ENCODE peak calls at places on chromosomes 1 and 21, in five cellular contexts. D is CD4-positive, alpha-beta T cell; P is right cardiac atrium; C is hepatocyte; Z is spleen. X is an unnamed sample.

GRCh38 chr1:221478050-221478949 is 263.6 kb downstream of the DUSP10 start:
- DNase-seq in P (peak), Z (no peak), C (peak), D (peak), X (peak)

GRCh38 chr1:87449348-87449963 is 120.8 kb downstream of the LMO4 start:
- DNase-seq in Z (no peak), C (peak), D (no peak), P (peak), X (no peak)

GRCh38 chr1:2095981-2096736 is 45.9 kb downstream of the PRKCZ start:
- DNase-seq in P (no peak), Z (no peak), C (no peak), D (no peak), X (no peak)

GRCh38 chr1:214425723-214426419 is 125.5 kb downstream of the PTPN14 start:
- DNase-seq in Z (no peak), P (no peak), C (no peak), D (no peak), X (no peak)

GRCh38 chr1:241323510-241323909 is 33.5 kb downstream of the RGS7 start:
- DNase-seq in C (peak), P (peak), Z (no peak), D (no peak), X (peak)

GRCh38 chr1:238252033-238252802 is 361.5 kb upstream of the ZP4 start:
- DNase-seq in D (no peak), C (peak), Z (no peak), P (peak), X (peak)

GRCh38 chr1:147641695-147642592 is 28.4 kb downstream of the ACP6 start:
- DNase-seq in C (peak), P (no peak), Z (no peak), D (no peak), X (peak)

GRCh38 chr1:178768423-178768822 is 43.4 kb downstream of the RALGPS2 start:
- DNase-seq in C (no peak), Z (no peak), P (no peak), D (no peak), X (peak)

GRCh38 chr1:23627065-23627464 is 64.5 kb upstream of the RPL11 start:
- DNase-seq in D (no peak), P (no peak), C (no peak), Z (no peak), X (no peak)

GRCh38 chr1:229070168-229070567 is 200.7 kb upstream of the RAB4A start:
- DNase-seq in Z (peak), D (no peak), C (peak), P (peak), X (no peak)

GRCh38 chr1:2962061-2962460 is 59.2 kb upstream of the ACTRT2 start:
- DNase-seq in D (no peak), Z (peak), P (no peak), C (no peak), X (no peak)

GRCh38 chr1:33711511-33711910 is 152.4 kb upstream of the HMGB4 start:
- DNase-seq in C (no peak), P (no peak), D (no peak), Z (no peak), X (no peak)

GRCh38 chr1:234619794-234620247 is 9.8 kb upstream of the IRF2BP2 start:
- DNase-seq in P (no peak), C (no peak), D (no peak), Z (no peak), X (no peak)

GRCh38 chr21:37505963-37506362 is 139.4 kb downstream of the DYRK1A start:
- DNase-seq in C (no peak), Z (no peak), D (no peak), P (no peak), X (no peak)

GRCh38 chr1:150558328-150558727 is 9.1 kb downstream of the ADAMTSL4 start:
- DNase-seq in P (peak), C (no peak), D (no peak), Z (peak), X (peak)

GRCh38 chr1:54380285-54380882 is 25.8 kb downstream of the SSBP3 start:
- DNase-seq in P (peak), Z (no peak), D (no peak), C (no peak), X (peak)

GRCh38 chr1:41935226-41935625 is 16.5 kb upstream of the HIVEP3 start:
- DNase-seq in P (no peak), Z (no peak), C (no peak), D (no peak), X (no peak)

GRCh38 chr1:207361910-207362309 is 40.4 kb downstream of the CD55 start:
- DNase-seq in Z (no peak), D (no peak), P (no peak), C (no peak), X (no peak)

GRCh38 chr1:4139646-4140045 is 239.6 kb upstream of the C1orf174 start:
- DNase-seq in D (no peak), Z (peak), P (no peak), C (no peak), X (no peak)

GRCh38 chr1:78884685-78885452 is 121.7 kb downstream of the ADGRL4 start:
- DNase-seq in Z (no peak), P (no peak), D (no peak), C (no peak), X (peak)

GRCh38 chr1:3174487-3175247 is 105.7 kb downstream of the PRDM16 start:
- DNase-seq in D (no peak), Z (no peak), P (peak), C (no peak), X (no peak)

GRCh38 chr1:160018900-160019299 is 12.9 kb downstream of the PIGM start:
- DNase-seq in C (no peak), Z (no peak), D (no peak), P (no peak), X (no peak)

GRCh38 chr1:119396982-119397381 is 18.0 kb upstream of the HSD3B2 start:
- DNase-seq in C (no peak), P (no peak), Z (no peak), D (no peak), X (no peak)

GRCh38 chr1:1426961-1427934 is 6.2 kb upstream of the ANKRD65 start:
- DNase-seq in P (peak), Z (peak), C (peak), D (no peak), X (peak)

GRCh38 chr1:24481843-24482610 is 20.6 kb upstream of the RCAN3 start:
- DNase-seq in C (no peak), D (no peak), Z (no peak), P (no peak), X (no peak)

GRCh38 chr1:64982134-64982533 is 15.8 kb upstream of the JAK1 start:
- DNase-seq in Z (no peak), C (no peak), P (no peak), D (no peak), X (no peak)

GRCh38 chr1:27049607-27050006 is 37.0 kb upstream of the TENT5B start:
- DNase-seq in D (no peak), P (no peak), Z (no peak), C (no peak), X (peak)
- H3K27ac ChIP-seq in D (no peak), P (no peak), Z (no peak), C (no peak), X (no peak)

DNA sequence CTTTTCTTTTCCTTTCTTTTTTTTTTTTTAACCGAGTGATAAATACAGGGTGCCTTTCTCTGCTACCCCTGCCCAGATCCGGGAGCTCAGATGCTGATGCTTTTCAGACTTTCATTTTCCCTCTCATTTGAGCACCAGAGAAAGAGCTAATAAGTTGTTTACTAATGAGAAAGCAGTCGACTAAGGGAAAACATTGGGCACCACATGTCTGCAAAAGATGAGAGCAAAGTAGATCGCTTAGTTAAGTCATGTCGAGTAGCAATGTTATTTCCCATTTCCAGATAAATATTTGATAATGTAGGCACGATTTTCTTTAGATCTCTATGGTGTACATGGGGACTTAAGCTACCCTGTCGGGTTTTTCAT is 1.1 kb downstream of the PKN2 start:
- DNase-seq in P (no peak), D (no peak), Z (no peak), C (peak), X (no peak)
- H3K27ac ChIP-seq in P (no peak), D (peak), Z (peak), C (peak), X (peak)

GRCh38 chr1:223339861-223340260 is 24.1 kb downstream of the SUSD4 start:
- DNase-seq in Z (no peak), P (no peak), C (no peak), D (no peak), X (no peak)
- H3K27ac ChIP-seq in Z (no peak), P (peak), C (no peak), D (no peak), X (no peak)

DNA sequence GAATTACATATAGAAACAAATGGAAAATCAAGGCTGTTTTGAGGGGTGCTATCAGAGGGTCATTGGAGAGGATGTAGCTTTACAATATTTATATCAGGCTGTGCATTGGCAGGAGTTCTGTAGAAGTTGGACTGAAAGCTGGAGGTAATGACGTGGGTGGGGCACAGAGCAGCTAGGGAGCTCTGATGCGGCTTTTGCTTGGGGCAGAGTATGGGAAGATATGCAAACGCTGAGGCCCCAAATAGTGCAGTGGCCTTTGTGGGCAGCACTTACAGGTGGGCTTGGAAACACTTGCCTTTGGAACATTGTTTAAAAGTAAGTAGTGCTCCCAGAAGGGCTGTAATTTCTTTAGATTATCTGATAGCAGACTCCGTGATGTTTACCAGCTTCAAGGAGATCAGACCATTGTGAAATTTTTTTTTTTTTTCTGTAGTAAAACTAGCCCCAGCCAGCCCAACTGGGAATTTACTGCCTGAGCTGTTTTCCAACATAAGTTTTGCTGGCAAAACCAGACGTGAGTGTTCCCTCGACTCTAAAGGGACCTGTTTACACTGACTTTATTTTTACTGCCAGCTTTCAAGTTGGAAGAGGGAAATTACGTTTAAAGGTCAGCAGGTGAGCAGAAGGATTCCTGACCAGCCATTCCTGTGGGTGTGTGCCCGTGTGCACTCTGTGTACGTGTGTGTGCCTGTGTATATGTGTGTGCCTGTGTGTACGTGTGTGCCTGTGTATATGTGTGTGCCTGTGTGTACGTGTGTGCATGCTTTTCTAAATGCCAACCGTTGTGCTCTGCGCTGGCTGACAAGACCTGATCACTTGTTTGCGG is at the start of gene MAB21L3:
- DNase-seq in Z (no peak), C (peak), D (no peak), P (no peak), X (no peak)
- H3K27ac ChIP-seq in Z (no peak), C (peak), D (no peak), P (no peak), X (no peak)

GRCh38 chr1:224434447-224435317 is at the start of gene WDR26:
- DNase-seq in Z (peak), C (peak), P (peak), D (peak), X (peak)

GRCh38 chr1:224433671-224434446 is 738 bp downstream of the WDR26 start:
- DNase-seq in Z (peak), C (peak), D (peak), P (peak), X (peak)

GRCh38 chr1:224435999-224436398 is 1.4 kb upstream of the WDR26 start:
- DNase-seq in D (no peak), P (no peak), Z (no peak), C (peak), X (no peak)

GRCh38 chr1:224433041-224433670 is 1.4 kb downstream of the WDR26 start:
- DNase-seq in Z (peak), C (peak), D (peak), P (peak), X (peak)

DNA sequence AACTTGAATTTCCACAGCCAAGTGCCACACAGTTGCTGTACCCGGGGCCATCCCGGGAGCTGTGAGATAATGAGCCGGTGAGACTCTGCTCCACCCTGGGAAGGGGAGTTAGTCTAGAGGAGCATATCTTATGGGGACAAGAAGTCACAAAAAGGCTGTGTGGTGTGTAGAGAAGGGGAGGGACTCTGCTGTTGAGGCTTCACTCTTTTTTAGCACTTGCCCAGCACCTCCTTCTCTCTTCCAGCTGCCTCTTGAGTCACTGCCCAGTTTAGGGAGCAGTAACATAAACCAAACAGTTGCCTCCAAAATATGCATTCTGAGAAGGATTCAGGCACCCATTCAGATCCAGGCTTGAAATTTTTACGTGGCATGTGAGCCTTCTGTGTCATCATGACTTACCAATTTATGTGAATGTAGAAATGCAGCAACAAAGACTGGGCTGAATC is 744 bp upstream of the WDR26 start:
- DNase-seq in C (no peak), Z (no peak), P (peak), D (no peak), X (no peak)
- H3K27ac ChIP-seq in C (peak), Z (peak), P (peak), D (peak), X (no peak)

DNA sequence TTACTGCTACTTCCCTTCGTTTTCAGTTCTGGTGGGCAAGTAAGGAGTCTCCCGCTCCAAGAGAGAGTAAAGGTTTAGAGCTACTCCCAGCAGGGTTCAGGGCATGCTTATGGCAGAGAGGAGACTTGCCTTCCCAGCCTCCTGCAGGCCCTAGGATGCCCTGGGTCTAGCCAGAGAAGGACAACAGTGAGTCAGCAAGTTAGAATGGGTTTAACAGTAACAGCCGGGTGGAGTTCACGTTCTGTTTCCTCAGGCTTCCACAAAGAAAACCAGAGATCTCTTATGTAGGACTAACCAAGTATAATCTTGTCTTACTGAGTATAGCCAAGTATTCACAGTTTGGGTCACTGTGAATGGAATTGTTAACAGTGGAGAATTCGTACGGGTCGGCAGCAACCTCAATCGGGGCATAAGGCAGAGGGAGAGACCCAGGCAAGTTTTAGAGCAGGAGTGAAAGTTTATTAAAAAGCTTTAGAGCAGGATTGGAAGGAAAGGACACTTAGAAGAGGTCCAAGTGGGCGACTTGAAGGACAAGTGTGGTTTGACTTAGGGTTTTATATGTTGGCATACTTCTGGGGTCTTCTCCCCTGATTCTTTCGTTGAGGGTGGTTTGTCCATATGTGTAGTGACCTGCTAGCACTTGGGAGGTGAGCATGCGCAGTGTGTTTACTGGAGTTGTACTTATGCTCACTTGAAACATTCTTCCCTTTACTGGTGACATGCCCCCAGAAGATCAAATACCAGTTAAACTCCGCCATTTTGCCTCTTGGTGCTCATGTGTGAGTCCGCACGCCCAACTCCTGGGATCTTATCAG is 4.5 kb downstream of the OVAAL start:
- DNase-seq in C (peak), Z (no peak), D (no peak), P (no peak), X (peak)
- H3K27ac ChIP-seq in C (peak), Z (no peak), D (no peak), P (peak), X (no peak)

GRCh38 chr21:45285266-45285931 is 2.3 kb downstream of the POFUT2 start:
- DNase-seq in D (no peak), P (peak), C (no peak), Z (peak), X (peak)

GRCh38 chr21:45288441-45288841 is 746 bp upstream of the POFUT2 start:
- DNase-seq in Z (no peak), D (no peak), C (peak), P (peak), X (peak)

GRCh38 chr21:45289134-45289533 is 1.4 kb upstream of the POFUT2 start:
- DNase-seq in P (no peak), Z (no peak), D (no peak), C (no peak), X (no peak)

GRCh38 chr21:45287438-45288391 is at the start of gene POFUT2:
- DNase-seq in D (peak), C (peak), P (peak), Z (peak), X (peak)

GRCh38 chr21:45286671-45287437 is 841 bp downstream of the POFUT2 start:
- DNase-seq in C (peak), P (peak), D (no peak), Z (peak), X (peak)
- H3K27ac ChIP-seq in C (peak), P (no peak), D (no peak), Z (no peak), X (peak)

DNA sequence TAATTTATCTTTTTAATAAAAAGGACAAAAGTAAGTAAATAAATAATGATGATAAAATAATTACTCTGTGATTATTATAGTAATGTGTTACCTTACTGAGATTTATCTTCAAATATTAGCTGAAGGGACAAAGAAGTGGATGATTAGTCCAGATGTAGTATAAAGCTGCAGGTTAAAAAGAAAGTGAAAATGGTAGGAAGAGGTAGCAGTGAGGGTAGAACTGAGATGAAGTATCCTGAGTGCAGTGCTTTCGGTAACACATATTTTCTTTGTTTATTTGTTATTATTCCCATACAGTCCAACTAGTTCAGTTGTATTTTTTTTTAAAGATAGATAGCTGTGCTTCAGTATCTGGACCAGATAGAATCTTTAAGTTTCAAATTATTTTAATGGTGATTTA is 1203.5 kb downstream of the NCAM2 start:
- DNase-seq in D (no peak), P (no peak), Z (no peak), C (no peak), X (no peak)
- H3K27ac ChIP-seq in D (no peak), P (no peak), Z (no peak), C (no peak), X (no peak)

GRCh38 chr21:26095131-26095530 is 75.4 kb downstream of the APP start:
- DNase-seq in P (no peak), D (no peak), Z (no peak), C (no peak), X (no peak)

GRCh38 chr21:26096494-26096893 is 74.1 kb downstream of the APP start:
- DNase-seq in P (no peak), D (no peak), Z (no peak), C (no peak), X (no peak)

GRCh38 chr21:26089730-26090129 is 80.8 kb downstream of the APP start:
- DNase-seq in C (no peak), Z (no peak), P (no peak), D (no peak), X (no peak)

GRCh38 chr21:26091480-26092018 is 79.0 kb downstream of the APP start:
- DNase-seq in D (no peak), P (no peak), Z (no peak), C (no peak), X (no peak)

GRCh38 chr21:26093094-26093493 is 77.5 kb downstream of the APP start:
- DNase-seq in Z (no peak), C (no peak), D (no peak), P (no peak), X (no peak)
- H3K27ac ChIP-seq in Z (no peak), C (no peak), D (no peak), P (no peak), X (no peak)

GRCh38 chr1:95002657-95003432 is 69.9 kb downstream of the ALG14 start:
- DNase-seq in Z (no peak), P (peak), D (no peak), C (peak), X (no peak)
- H3K27ac ChIP-seq in Z (peak), P (peak), D (no peak), C (peak), X (no peak)

X was measured in endodermal cell.